ENCODE peak calls at places on chromosomes 2 and 18, in seven cellular contexts. One of them, this sample, is unnamed.

GRCh38 chr2:161122772-161123530 is 37.3 kb upstream of the TANK start:
- DNase-seq in endodermal cell: peak; percentile 59
- DNase-seq in GM12865: peak; percentile 67
- DNase-seq in H1: no peak
- DNase-seq in T-helper 2 cell: no peak
- DNase-seq in activated CD4-positive, alpha-beta T cell treated with anti-CD3 and anti-CD28 coated beads, Interleukin-2, amount 10 ng/mL, durations not matched to agents 24 days and 14 days: peak; percentile 69
- DNase-seq in SW 1271: peak; percentile 2
- DNase-seq in this sample: no peak

GRCh38 chr18:59379772-59380530 is 20.9 kb upstream of the LMAN1 start:
- DNase-seq in endodermal cell: no peak
- DNase-seq in T-helper 2 cell: no peak
- DNase-seq in SW 1271: no peak
- DNase-seq in activated CD4-positive, alpha-beta T cell treated with anti-CD3 and anti-CD28 coated beads, Interleukin-2, amount 10 ng/mL, durations not matched to agents 24 days and 14 days: no peak
- DNase-seq in H1: no peak
- DNase-seq in GM12865: no peak
- DNase-seq in this sample: no peak

GRCh38 chr2:235414422-235414821 is 79.4 kb upstream of the AGAP1 start:
- DNase-seq in SW 1271: no peak
- DNase-seq in T-helper 2 cell: no peak
- DNase-seq in endodermal cell: peak; percentile 18
- DNase-seq in GM12865: no peak
- DNase-seq in H1: no peak
- DNase-seq in activated CD4-positive, alpha-beta T cell treated with anti-CD3 and anti-CD28 coated beads, Interleukin-2, amount 10 ng/mL, durations not matched to agents 24 days and 14 days: no peak
- DNase-seq in this sample: no peak

GRCh38 chr2:133171396-133172004 is 396.8 kb downstream of the NCKAP5 start:
- DNase-seq in SW 1271: no peak
- DNase-seq in H1: no peak
- DNase-seq in endodermal cell: peak; percentile 45
- DNase-seq in GM12865: peak; percentile 55
- DNase-seq in T-helper 2 cell: no peak
- DNase-seq in activated CD4-positive, alpha-beta T cell treated with anti-CD3 and anti-CD28 coated beads, Interleukin-2, amount 10 ng/mL, durations not matched to agents 24 days and 14 days: peak; percentile 61
- DNase-seq in this sample: no peak

GRCh38 chr2:148645925-148646559 is 1.5 kb downstream of the EPC2 start:
- DNase-seq in T-helper 2 cell: peak; percentile 13
- DNase-seq in activated CD4-positive, alpha-beta T cell treated with anti-CD3 and anti-CD28 coated beads, Interleukin-2, amount 10 ng/mL, durations not matched to agents 24 days and 14 days: peak; percentile 91
- DNase-seq in GM12865: peak; percentile 90
- DNase-seq in endodermal cell: no peak
- DNase-seq in H1: no peak
- DNase-seq in SW 1271: peak; percentile 37
- DNase-seq in this sample: peak; percentile 72

GRCh38 chr2:232316382-232317190 is 62.0 kb upstream of the ALPP start:
- DNase-seq in GM12865: no peak
- DNase-seq in H1: no peak
- DNase-seq in SW 1271: no peak
- DNase-seq in endodermal cell: peak; percentile 48
- DNase-seq in T-helper 2 cell: no peak
- DNase-seq in activated CD4-positive, alpha-beta T cell treated with anti-CD3 and anti-CD28 coated beads, Interleukin-2, amount 10 ng/mL, durations not matched to agents 24 days and 14 days: no peak
- DNase-seq in this sample: peak; percentile 9

GRCh38 chr2:40403233-40403841 is 48.6 kb downstream of the SLC8A1 start:
- DNase-seq in T-helper 2 cell: no peak
- DNase-seq in GM12865: no peak
- DNase-seq in activated CD4-positive, alpha-beta T cell treated with anti-CD3 and anti-CD28 coated beads, Interleukin-2, amount 10 ng/mL, durations not matched to agents 24 days and 14 days: no peak
- DNase-seq in SW 1271: no peak
- DNase-seq in endodermal cell: no peak
- DNase-seq in H1: no peak
- DNase-seq in this sample: no peak

GRCh38 chr2:176088048-176088936 is 4.2 kb upstream of the HOXD13 start:
- DNase-seq in activated CD4-positive, alpha-beta T cell treated with anti-CD3 and anti-CD28 coated beads, Interleukin-2, amount 10 ng/mL, durations not matched to agents 24 days and 14 days: no peak
- DNase-seq in SW 1271: no peak
- DNase-seq in T-helper 2 cell: no peak
- DNase-seq in GM12865: peak; percentile 42
- DNase-seq in H1: peak; percentile 80
- DNase-seq in endodermal cell: peak; percentile 92
- DNase-seq in this sample: no peak

GRCh38 chr2:185978634-185979405 is 240.2 kb downstream of the FSIP2 start:
- DNase-seq in GM12865: no peak
- DNase-seq in activated CD4-positive, alpha-beta T cell treated with anti-CD3 and anti-CD28 coated beads, Interleukin-2, amount 10 ng/mL, durations not matched to agents 24 days and 14 days: no peak
- DNase-seq in T-helper 2 cell: no peak
- DNase-seq in H1: no peak
- DNase-seq in SW 1271: no peak
- DNase-seq in endodermal cell: no peak
- DNase-seq in this sample: no peak

GRCh38 chr18:77000527-77000926 is 132.1 kb downstream of the MBP start:
- DNase-seq in GM12865: peak; percentile 52
- DNase-seq in H1: peak; percentile 81
- DNase-seq in T-helper 2 cell: no peak
- DNase-seq in SW 1271: no peak
- DNase-seq in endodermal cell: peak; percentile 77
- DNase-seq in activated CD4-positive, alpha-beta T cell treated with anti-CD3 and anti-CD28 coated beads, Interleukin-2, amount 10 ng/mL, durations not matched to agents 24 days and 14 days: peak; percentile 83
- DNase-seq in this sample: no peak

GRCh38 chr2:222805591-222806304 is 55.1 kb upstream of the ACSL3 start:
- DNase-seq in H1: no peak
- DNase-seq in endodermal cell: no peak
- DNase-seq in T-helper 2 cell: no peak
- DNase-seq in SW 1271: no peak
- DNase-seq in activated CD4-positive, alpha-beta T cell treated with anti-CD3 and anti-CD28 coated beads, Interleukin-2, amount 10 ng/mL, durations not matched to agents 24 days and 14 days: no peak
- DNase-seq in GM12865: no peak
- DNase-seq in this sample: no peak

GRCh38 chr2:6423944-6424343 is 441.8 kb downstream of the CMPK2 start:
- DNase-seq in GM12865: peak; percentile 56
- DNase-seq in SW 1271: no peak
- DNase-seq in H1: no peak
- DNase-seq in activated CD4-positive, alpha-beta T cell treated with anti-CD3 and anti-CD28 coated beads, Interleukin-2, amount 10 ng/mL, durations not matched to agents 24 days and 14 days: no peak
- DNase-seq in T-helper 2 cell: no peak
- DNase-seq in endodermal cell: no peak
- DNase-seq in this sample: no peak

GRCh38 chr2:65177754-65178442 is 48.0 kb upstream of the RAB1A start:
- DNase-seq in SW 1271: no peak
- DNase-seq in endodermal cell: no peak
- DNase-seq in GM12865: no peak
- DNase-seq in T-helper 2 cell: no peak
- DNase-seq in activated CD4-positive, alpha-beta T cell treated with anti-CD3 and anti-CD28 coated beads, Interleukin-2, amount 10 ng/mL, durations not matched to agents 24 days and 14 days: no peak
- DNase-seq in H1: peak; percentile 28
- DNase-seq in this sample: no peak

GRCh38 chr18:23585007-23585871 is 1.1 kb downstream of the NPC1 start:
- DNase-seq in H1: no peak
- DNase-seq in activated CD4-positive, alpha-beta T cell treated with anti-CD3 and anti-CD28 coated beads, Interleukin-2, amount 10 ng/mL, durations not matched to agents 24 days and 14 days: peak; percentile 70
- DNase-seq in T-helper 2 cell: no peak
- DNase-seq in GM12865: peak; percentile 40
- DNase-seq in SW 1271: no peak
- DNase-seq in endodermal cell: peak; percentile 66
- DNase-seq in this sample: peak; percentile 53

GRCh38 chr2:137133231-137133630 is 367.9 kb downstream of the THSD7B start:
- DNase-seq in H1: no peak
- DNase-seq in endodermal cell: no peak
- DNase-seq in GM12865: no peak
- DNase-seq in T-helper 2 cell: no peak
- DNase-seq in activated CD4-positive, alpha-beta T cell treated with anti-CD3 and anti-CD28 coated beads, Interleukin-2, amount 10 ng/mL, durations not matched to agents 24 days and 14 days: no peak
- DNase-seq in SW 1271: no peak
- DNase-seq in this sample: no peak

GRCh38 chr2:39696072-39696471 is 30.4 kb downstream of the TMEM178A start:
- DNase-seq in T-helper 2 cell: no peak
- DNase-seq in activated CD4-positive, alpha-beta T cell treated with anti-CD3 and anti-CD28 coated beads, Interleukin-2, amount 10 ng/mL, durations not matched to agents 24 days and 14 days: no peak
- DNase-seq in GM12865: no peak
- DNase-seq in H1: no peak
- DNase-seq in SW 1271: no peak
- DNase-seq in endodermal cell: no peak
- DNase-seq in this sample: no peak

GRCh38 chr2:119248311-119248710 is 24.7 kb downstream of the STEAP3 start:
- DNase-seq in H1: no peak
- DNase-seq in GM12865: no peak
- DNase-seq in SW 1271: no peak
- DNase-seq in endodermal cell: no peak
- DNase-seq in activated CD4-positive, alpha-beta T cell treated with anti-CD3 and anti-CD28 coated beads, Interleukin-2, amount 10 ng/mL, durations not matched to agents 24 days and 14 days: no peak
- DNase-seq in T-helper 2 cell: no peak
- DNase-seq in this sample: no peak

GRCh38 chr18:63301458-63301857 is 18.1 kb downstream of the BCL2 start:
- DNase-seq in T-helper 2 cell: no peak
- DNase-seq in SW 1271: no peak
- DNase-seq in H1: no peak
- DNase-seq in endodermal cell: no peak
- DNase-seq in activated CD4-positive, alpha-beta T cell treated with anti-CD3 and anti-CD28 coated beads, Interleukin-2, amount 10 ng/mL, durations not matched to agents 24 days and 14 days: peak; percentile 56
- DNase-seq in GM12865: no peak
- DNase-seq in this sample: no peak